ENCODE peak calls at places on chromosomes 6 and 20, in eight cellular contexts. C, X, R, G, Z, Y, U and I are unnamed samples.

GRCh38 chr6:33490621-33491020 is 36.2 kb downstream of the ZBTB9 start:
- DNase-seq in C (no peak), X (no peak), R (no peak), G (no peak), Z (no peak), Y (no peak), U (no peak), I (no peak)

GRCh38 chr20:37904845-37905244 is 1.9 kb downstream of the VSTM2L start:
- DNase-seq in C (no peak), X (no peak), R (no peak), G (no peak), Z (no peak), Y (no peak), U (no peak), I (no peak)

GRCh38 chr20:53901064-53901463 is 169.3 kb downstream of the BCAS1 start:
- DNase-seq in C (no peak), X (no peak), R (no peak), G (no peak), Z (no peak), Y (no peak), U (no peak), I (no peak)

GRCh38 chr6:151679081-151679480 is 128.4 kb upstream of the ESR1 start:
- DNase-seq in C (no peak), X (no peak), R (no peak), G (no peak), Z (peak), Y (no peak), U (no peak), I (no peak)

GRCh38 chr6:35852994-35853393 is 47.8 kb downstream of the LHFPL5 start:
- DNase-seq in C (no peak), X (no peak), R (no peak), G (no peak), Z (no peak), Y (no peak), U (no peak), I (no peak)

GRCh38 chr6:24918641-24919403 is 16.9 kb downstream of the RIPOR2 start:
- DNase-seq in C (no peak), X (no peak), R (no peak), G (no peak), Z (no peak), Y (no peak), U (no peak), I (no peak)

GRCh38 chr6:14270925-14271791 is 153.6 kb downstream of the CD83 start:
- DNase-seq in C (no peak), X (no peak), R (no peak), G (peak), Z (no peak), Y (no peak), U (no peak), I (no peak)

GRCh38 chr20:44973053-44973452 is 6.7 kb downstream of the STK4 start:
- DNase-seq in C (no peak), X (no peak), R (no peak), G (no peak), Z (no peak), Y (no peak), U (no peak), I (no peak)

GRCh38 chr6:156420172-156420993 is 356.8 kb upstream of the ARID1B start:
- DNase-seq in C (no peak), X (no peak), R (no peak), G (no peak), Z (no peak), Y (no peak), U (no peak), I (no peak)

GRCh38 chr6:35477028-35477427 is 8.8 kb downstream of the RPL10A start:
- DNase-seq in C (no peak), X (no peak), R (no peak), G (no peak), Z (no peak), Y (no peak), U (no peak), I (no peak)

GRCh38 chr20:64109831-64110391 is 2.5 kb upstream of the NPBWR2 start:
- DNase-seq in C (no peak), X (no peak), R (peak), G (no peak), Z (no peak), Y (no peak), U (no peak), I (peak)

GRCh38 chr20:46195264-46196038 is 77.3 kb downstream of the CD40 start:
- DNase-seq in C (no peak), X (no peak), R (no peak), G (no peak), Z (no peak), Y (no peak), U (no peak), I (no peak)

GRCh38 chr6:52664991-52665686 is 5.8 kb upstream of the TMEM14A start:
- DNase-seq in C (no peak), X (no peak), R (no peak), G (no peak), Z (no peak), Y (no peak), U (no peak), I (no peak)

GRCh38 chr6:144006731-144007454 is 1.2 kb downstream of the PLAGL1 start:
- DNase-seq in C (no peak), X (no peak), R (no peak), G (no peak), Z (no peak), Y (no peak), U (no peak), I (no peak)

GRCh38 chr6:151464702-151465101 is 12.8 kb upstream of the RMND1 start:
- DNase-seq in C (no peak), X (no peak), R (no peak), G (no peak), Z (no peak), Y (no peak), U (no peak), I (no peak)

GRCh38 chr6:4281341-4282293 is 146.2 kb upstream of the ECI2 start:
- DNase-seq in C (no peak), X (peak), R (no peak), G (no peak), Z (peak), Y (no peak), U (peak), I (peak)

GRCh38 chr6:44053106-44053756 is 74.0 kb downstream of the MRPL14 start:
- DNase-seq in C (no peak), X (no peak), R (no peak), G (no peak), Z (no peak), Y (no peak), U (no peak), I (no peak)

GRCh38 chr6:42939810-42940167 is 10.5 kb downstream of the CNPY3 start:
- DNase-seq in C (no peak), X (no peak), R (no peak), G (no peak), Z (no peak), Y (no peak), U (no peak), I (no peak)

GRCh38 chr6:166751051-166751595 is 124.1 kb upstream of the RPS6KA2 start:
- DNase-seq in C (no peak), X (no peak), R (no peak), G (no peak), Z (no peak), Y (no peak), U (no peak), I (no peak)

GRCh38 chr20:50027611-50028105 is 44.9 kb downstream of the SNAI1 start:
- DNase-seq in C (peak), X (no peak), R (peak), G (no peak), Z (peak), Y (peak), U (peak), I (peak)

GRCh38 chr6:149864578-149865535 is 698 bp upstream of the LRP11 start:
- DNase-seq in C (no peak), X (peak), R (peak), G (peak), Z (no peak), Y (no peak), U (no peak), I (no peak)

GRCh38 chr6:64046746-64047208 is 411.2 kb downstream of the PHF3 start:
- DNase-seq in C (no peak), X (no peak), R (no peak), G (no peak), Z (no peak), Y (no peak), U (no peak), I (no peak)

GRCh38 chr20:56373942-56374341 is 15.2 kb downstream of the FAM210B start:
- DNase-seq in C (no peak), X (no peak), R (no peak), G (no peak), Z (no peak), Y (no peak), U (no peak), I (no peak)

DNA sequence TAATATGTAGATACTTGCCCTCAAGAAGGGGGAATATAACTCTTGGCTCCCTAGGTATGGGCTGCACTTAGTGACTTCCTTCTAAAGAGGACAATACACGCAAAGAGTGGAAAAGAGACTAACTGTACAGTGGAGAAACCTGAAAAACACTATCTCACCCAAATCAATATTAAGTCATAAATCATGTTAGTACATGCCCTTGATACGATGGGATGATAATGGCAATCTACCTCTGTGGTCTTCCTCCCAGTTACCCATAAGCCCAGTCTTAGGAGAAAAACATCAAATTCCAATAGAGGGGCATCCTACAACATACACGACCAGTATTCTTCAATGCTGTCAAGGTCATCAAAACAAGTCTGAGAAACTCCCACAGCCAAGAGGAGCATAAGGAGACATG is 1.3 kb downstream of the TRIM26 start:
- DNase-seq in C (no peak), X (no peak), R (no peak), G (no peak), Z (no peak), Y (no peak), U (no peak), I (no peak)
- H3K27ac ChIP-seq in C (no peak), X (no peak), R (no peak), G (no peak), Z (no peak), Y (no peak), U (peak), I (peak)

DNA sequence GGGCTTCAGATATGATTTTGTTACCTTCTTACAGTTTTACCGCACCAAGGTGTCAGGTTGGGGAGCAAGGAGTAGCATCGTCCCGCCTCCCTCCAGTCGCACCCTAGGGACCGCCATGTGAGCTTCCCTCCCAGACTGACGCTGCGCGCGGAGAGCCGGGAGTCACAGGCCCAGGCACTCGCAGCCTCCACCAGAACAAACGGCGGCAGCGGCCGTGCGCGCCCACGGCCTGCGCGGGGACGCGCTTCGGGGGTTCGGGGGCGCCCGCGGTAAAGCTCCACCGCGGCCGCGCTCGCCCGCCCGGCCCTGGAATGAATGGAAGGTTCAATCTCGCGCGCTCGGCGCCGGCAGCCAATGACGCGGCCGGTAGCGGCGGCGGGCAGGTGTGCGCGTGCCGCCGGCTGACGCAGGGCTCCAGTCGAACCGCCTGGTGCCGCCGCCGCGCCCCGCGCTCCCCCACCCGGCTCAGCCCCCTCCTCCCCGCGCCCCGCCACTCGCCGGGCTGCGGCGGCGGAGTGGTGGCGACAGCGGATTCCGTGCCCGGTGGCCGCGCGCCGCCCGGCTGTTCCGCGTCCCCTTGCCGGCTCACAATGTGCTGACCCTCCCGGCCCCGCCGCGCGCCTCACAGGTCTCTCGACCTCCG is 16.5 kb upstream of the LIN28B start:
- DNase-seq in C (no peak), X (no peak), R (no peak), G (no peak), Z (no peak), Y (no peak), U (no peak), I (no peak)
- H3K4me3 ChIP-seq in C (peak), X (no peak), R (peak), G (no peak), Z (peak), Y (peak), U (peak), I (no peak)

GRCh38 chr6:169252805-169253189 is 849 bp downstream of the THBS2 start:
- DNase-seq in C (no peak), X (no peak), R (no peak), G (no peak), Z (no peak), Y (no peak), U (no peak), I (no peak)
- H3K27ac ChIP-seq in C (no peak), X (no peak), R (peak), G (no peak), Z (peak), Y (peak), U (no peak), I (no peak)

DNA sequence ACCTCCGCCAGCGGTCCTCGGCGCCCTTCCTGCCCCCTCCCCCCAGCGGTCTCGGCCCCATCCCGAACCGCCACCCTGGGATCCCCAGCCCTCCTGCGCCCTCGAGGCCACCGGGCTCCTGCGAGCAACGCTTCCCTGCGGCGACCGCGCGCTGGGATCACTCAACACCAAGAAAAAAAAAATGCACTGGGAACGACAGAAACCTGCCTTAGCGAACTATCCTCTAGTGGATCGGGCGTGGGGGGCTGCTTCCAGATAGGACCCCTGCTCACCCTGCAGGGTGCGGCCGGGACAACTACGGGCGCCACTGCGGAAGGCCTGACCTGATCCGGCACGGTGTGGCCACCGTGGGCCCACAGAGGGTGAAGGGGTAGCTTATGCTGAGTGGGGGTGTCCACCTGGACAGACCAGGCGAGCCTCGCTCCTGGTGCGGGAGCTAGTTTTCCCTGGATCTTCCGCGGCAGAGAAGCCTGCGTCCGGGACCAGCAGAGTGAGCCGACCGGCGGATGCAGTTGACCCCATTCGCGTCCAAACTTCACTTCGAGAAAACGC is 38.0 kb downstream of the NCR2 start:
- DNase-seq in C (no peak), X (no peak), R (no peak), G (no peak), Z (no peak), Y (no peak), U (no peak), I (no peak)
- H3K4me3 ChIP-seq in C (peak), X (no peak), R (peak), G (no peak), Z (peak), Y (peak), U (no peak), I (no peak)

GRCh38 chr20:20712004-20712473 is 405 bp downstream of the RALGAPA2 start:
- DNase-seq in C (no peak), X (no peak), R (peak), G (no peak), Z (no peak), Y (no peak), U (no peak), I (no peak)

GRCh38 chr20:20711413-20711812 is 1.0 kb downstream of the RALGAPA2 start:
- DNase-seq in C (no peak), X (no peak), R (no peak), G (no peak), Z (no peak), Y (no peak), U (peak), I (no peak)

GRCh38 chr20:20709858-20710257 is 2.6 kb downstream of the RALGAPA2 start:
- DNase-seq in C (no peak), X (no peak), R (no peak), G (no peak), Z (no peak), Y (no peak), U (no peak), I (no peak)

GRCh38 chr20:20710847-20711315 is 1.6 kb downstream of the RALGAPA2 start:
- DNase-seq in C (no peak), X (no peak), R (no peak), G (no peak), Z (no peak), Y (no peak), U (peak), I (no peak)

GRCh38 chr20:20710443-20710842 is 2.0 kb downstream of the RALGAPA2 start:
- DNase-seq in C (no peak), X (no peak), R (no peak), G (no peak), Z (no peak), Y (no peak), U (no peak), I (no peak)
- H3K27ac ChIP-seq in C (peak), X (no peak), R (no peak), G (no peak), Z (peak), Y (no peak), U (peak), I (peak)

DNA sequence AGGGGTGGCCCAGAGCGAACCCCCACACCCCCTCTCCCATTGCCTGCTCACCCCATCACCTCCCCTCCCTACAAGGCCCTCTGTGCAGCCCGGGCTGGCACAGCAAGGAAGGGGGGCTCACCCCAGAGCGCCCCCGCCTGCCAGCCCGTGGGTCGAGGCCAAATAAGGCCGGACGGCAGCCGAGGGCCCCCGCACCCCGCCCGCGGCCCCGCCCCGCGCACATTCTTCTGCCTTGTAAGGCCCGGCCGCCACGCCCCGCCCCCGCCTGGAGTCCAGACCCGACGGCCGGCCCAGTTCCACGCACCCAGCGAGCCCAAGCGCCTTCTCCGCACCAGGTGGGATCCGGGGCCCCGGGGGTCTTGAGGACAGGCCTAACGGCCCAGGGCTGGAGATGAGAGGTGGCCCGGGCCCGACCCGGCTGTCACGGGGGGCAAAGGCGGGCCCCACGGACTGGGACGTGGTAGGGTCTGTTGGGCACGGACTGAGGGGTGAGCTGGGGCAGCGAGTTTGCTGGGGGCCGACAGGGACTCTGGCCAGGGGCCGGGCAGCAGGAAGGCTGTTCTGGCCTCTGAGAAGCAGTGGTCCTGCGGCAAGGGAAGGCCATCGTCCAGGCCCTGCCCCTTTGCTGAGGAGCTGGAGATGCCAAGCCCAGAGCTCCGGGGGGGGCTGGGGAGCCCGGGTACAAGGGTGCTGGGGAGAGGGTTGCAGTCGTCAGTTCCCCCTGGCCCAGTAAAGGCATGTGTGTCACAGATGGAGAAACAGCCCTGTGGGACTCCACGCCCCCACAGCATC is at the start of gene MYL9:
- DNase-seq in C (peak), X (no peak), R (peak), G (no peak), Z (peak), Y (peak), U (peak), I (peak)
- H3K4me3 ChIP-seq in C (peak), X (no peak), R (peak), G (no peak), Z (peak), Y (peak), U (peak), I (peak)

DNA sequence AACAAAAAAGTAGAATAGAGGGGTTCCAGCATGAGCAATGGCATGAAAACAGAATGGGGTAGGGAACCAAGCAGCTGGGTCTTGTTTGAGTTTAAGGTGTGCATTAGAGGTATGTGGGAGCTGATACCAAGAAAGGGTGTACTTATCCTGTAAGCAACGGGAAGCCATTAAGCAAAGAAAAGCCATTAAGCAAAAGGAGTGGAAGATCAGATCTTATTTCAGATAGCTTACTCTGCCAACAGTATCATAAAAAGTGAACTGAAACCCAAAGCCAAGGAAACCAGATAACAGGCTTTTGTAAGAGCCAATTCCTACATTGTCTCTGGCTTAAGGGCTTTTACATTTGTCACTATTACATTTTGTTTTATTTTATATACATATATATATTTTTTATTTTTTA is 21.3 kb upstream of the BEND6 start:
- DNase-seq in C (no peak), X (no peak), R (no peak), G (no peak), Z (no peak), Y (no peak), U (no peak), I (no peak)
- H3K27ac ChIP-seq in C (no peak), X (no peak), R (no peak), G (no peak), Z (no peak), Y (no peak), U (no peak), I (no peak)